ENCODE peak calls at places on chromosomes 3 and 15, in nine cellular contexts. P, O, F, S, M, D, R, L and G are unnamed samples.

GRCh38 chr3:127785711-127786265 is 36.5 kb downstream of the MGLL start:
- DNase-seq in P (no peak), R (no peak), M (peak), F (no peak), S (no peak), D (no peak), O (no peak), L (no peak), G (no peak)

GRCh38 chr3:146732325-146732724 is 127.2 kb upstream of the PLSCR5 start:
- DNase-seq in M (no peak), L (no peak), R (no peak), D (no peak), P (no peak), F (no peak), S (no peak), O (no peak), G (no peak)

GRCh38 chr15:100958326-100959065 is 39.3 kb downstream of the LRRK1 start:
- DNase-seq in F (peak), S (no peak), R (no peak), M (no peak), L (peak), D (peak), P (no peak), O (no peak), G (no peak)

GRCh38 chr3:39101022-39101689 is 6.3 kb downstream of the GORASP1 start:
- DNase-seq in O (no peak), S (peak), F (peak), R (peak), D (no peak), P (peak), L (peak), M (no peak), G (no peak)

GRCh38 chr15:97976766-97977503 is 16.4 kb downstream of the ARRDC4 start:
- DNase-seq in L (no peak), F (no peak), O (no peak), M (no peak), P (no peak), D (no peak), S (no peak), R (no peak), G (no peak)

GRCh38 chr3:52277972-52278509 is 408 bp downstream of the WDR82 start:
- DNase-seq in M (peak), O (no peak), F (peak), P (no peak), L (peak), S (peak), R (peak), D (no peak), G (no peak)

GRCh38 chr15:48250640-48251076 is 44.6 kb downstream of the SLC12A1 start:
- DNase-seq in O (peak), D (peak), L (peak), S (peak), F (peak), M (no peak), R (no peak), P (no peak), G (peak)

GRCh38 chr15:85941186-85941855 is 138.3 kb upstream of the AGBL1 start:
- DNase-seq in R (no peak), F (no peak), D (no peak), M (no peak), O (no peak), P (no peak), S (no peak), L (no peak), G (no peak)

GRCh38 chr3:85342915-85343314 is 384.1 kb downstream of the CADM2 start:
- DNase-seq in S (peak), D (no peak), F (no peak), O (peak), P (no peak), M (no peak), L (no peak), R (no peak), G (no peak)

GRCh38 chr3:48432411-48433371 is 2.8 kb upstream of the PLXNB1 start:
- DNase-seq in D (no peak), R (no peak), O (no peak), S (peak), F (no peak), P (no peak), L (no peak), M (no peak), G (no peak)

GRCh38 chr15:78810377-78811123 is 714 bp downstream of the ADAMTS7 start:
- DNase-seq in D (no peak), O (peak), P (peak), R (no peak), L (peak), M (no peak), S (peak), F (peak), G (no peak)

GRCh38 chr3:128196645-128197044 is 43.4 kb downstream of the EEFSEC start:
- DNase-seq in P (no peak), L (no peak), D (no peak), O (no peak), S (no peak), M (no peak), F (no peak), R (peak), G (no peak)

GRCh38 chr3:194064380-194065118 is 71.4 kb upstream of the HES1 start:
- DNase-seq in F (no peak), L (no peak), O (no peak), S (no peak), M (no peak), P (no peak), R (no peak), D (no peak), G (no peak)

GRCh38 chr15:70047386-70048195 is 50.1 kb downstream of the TLE3 start:
- DNase-seq in P (no peak), R (no peak), S (no peak), D (no peak), M (no peak), O (no peak), F (peak), L (peak), G (no peak)

GRCh38 chr3:65713016-65713415 is 325.7 kb downstream of the MAGI1 start:
- DNase-seq in M (no peak), P (no peak), F (peak), D (peak), O (no peak), R (no peak), S (peak), L (peak), G (no peak)

GRCh38 chr3:111936967-111937366 is 41.9 kb upstream of the ABHD10 start:
- DNase-seq in R (no peak), O (no peak), F (peak), D (no peak), P (no peak), S (no peak), L (peak), M (no peak), G (no peak)

GRCh38 chr3:128263946-128264345 is 110.7 kb downstream of the EEFSEC start:
- DNase-seq in P (no peak), R (no peak), L (no peak), S (no peak), O (no peak), M (no peak), F (no peak), D (no peak), G (no peak)

GRCh38 chr3:48301814-48302194 is 31.7 kb downstream of the SPINK8 start:
- DNase-seq in S (no peak), O (peak), P (no peak), D (peak), M (peak), R (no peak), F (peak), L (peak), G (no peak)

GRCh38 chr3:44418549-44418948 is 58.9 kb downstream of the ZNF445 start:
- DNase-seq in S (peak), R (no peak), L (no peak), O (no peak), P (no peak), M (no peak), D (no peak), F (no peak), G (no peak)

GRCh38 chr3:129644836-129645235 is 38.4 kb upstream of the PLXND1 start:
- DNase-seq in M (no peak), S (no peak), F (no peak), L (no peak), P (no peak), O (no peak), R (no peak), D (no peak), G (no peak)

GRCh38 chr3:37683321-37683720 is 178.4 kb upstream of the CTDSPL start:
- DNase-seq in S (no peak), O (no peak), P (no peak), D (no peak), R (no peak), M (no peak), L (no peak), F (no peak), G (no peak)

GRCh38 chr3:41997702-41998551 is 36.0 kb upstream of the ULK4 start:
- DNase-seq in R (no peak), P (no peak), F (no peak), M (no peak), D (no peak), S (peak), O (no peak), L (peak), G (no peak)

GRCh38 chr3:52072020-52072419 is 15.6 kb upstream of the DUSP7 start:
- DNase-seq in M (no peak), F (no peak), P (no peak), L (no peak), O (no peak), D (no peak), S (no peak), R (no peak), G (no peak)

GRCh38 chr3:8658326-8659212 is 14.0 kb upstream of the SSUH2 start:
- DNase-seq in P (no peak), R (no peak), S (no peak), M (peak), F (no peak), D (no peak), O (no peak), L (no peak), G (no peak)

GRCh38 chr3:30098656-30099454 is 507.5 kb upstream of the TGFBR2 start:
- DNase-seq in F (peak), D (no peak), L (peak), P (no peak), O (peak), R (no peak), M (no peak), S (no peak), G (no peak)

GRCh38 chr3:151226088-151226563 is 23.1 kb upstream of the GPR171 start:
- DNase-seq in R (no peak), F (no peak), M (no peak), S (no peak), O (no peak), L (peak), P (peak), D (peak), G (no peak)

GRCh38 chr15:51229907-51230328 is 108.5 kb downstream of the CYP19A1 start:
- DNase-seq in L (peak), P (no peak), S (no peak), O (peak), R (peak), M (no peak), F (peak), D (peak), G (no peak)

GRCh38 chr3:55476515-55476914 is 10.6 kb downstream of the WNT5A start:
- DNase-seq in M (no peak), L (peak), F (peak), O (no peak), R (no peak), D (no peak), S (no peak), P (no peak), G (no peak)

GRCh38 chr15:68399096-68400065 is 32.6 kb downstream of the ITGA11 start:
- DNase-seq in S (no peak), P (no peak), L (no peak), R (peak), F (no peak), O (no peak), M (no peak), D (no peak), G (no peak)

GRCh38 chr15:99169769-99170311 is 65.0 kb downstream of the SYNM start:
- DNase-seq in P (no peak), S (no peak), M (peak), R (peak), L (peak), O (no peak), D (no peak), F (peak), G (no peak)